ENCODE peak calls at places on chromosomes 11 and 22, in ten cellular contexts. Z is psoas muscle, K is MM.1S, J is cardiac fibroblast, I is fibroblast of the aortic adventitia, M is lower lobe of right lung, G is AG10803, H is mammary epithelial cell, U is spleen, W is bronchial epithelial cell. X is an unnamed sample.

GRCh38 chr11:20157768-20158167 is 2.5 kb downstream of the DBX1 start:
- DNase-seq in Z (no peak), K (no peak), J (no peak), I (no peak), M (no peak), G (no peak), H (no peak), U (no peak), W (no peak), X (no peak)

GRCh38 chr11:99686838-99687237 is 666.1 kb downstream of the CNTN5 start:
- DNase-seq in Z (no peak), K (peak), J (no peak), I (no peak), M (no peak), G (no peak), H (no peak), U (no peak), W (no peak), X (no peak)

GRCh38 chr22:40342521-40342920 is 3.8 kb upstream of the ADSL start:
- DNase-seq in Z (no peak), K (no peak), J (no peak), I (no peak), M (no peak), G (no peak), H (no peak), U (no peak), W (peak), X (no peak)

GRCh38 chr11:115301029-115301428 is 203.2 kb downstream of the CADM1 start:
- DNase-seq in Z (no peak), K (no peak), J (no peak), I (no peak), M (no peak), G (no peak), H (peak), U (no peak), W (peak), X (no peak)

GRCh38 chr11:8063319-8063718 is 17.7 kb upstream of the TUB start:
- DNase-seq in Z (peak), K (no peak), J (peak), I (peak), M (no peak), G (peak), H (no peak), U (no peak), W (no peak), X (no peak)

GRCh38 chr11:69253028-69253427 is 40.9 kb upstream of the MYEOV start:
- DNase-seq in Z (no peak), K (no peak), J (peak), I (peak), M (no peak), G (peak), H (peak), U (no peak), W (peak), X (peak)

GRCh38 chr11:1197886-1198765 is 24.7 kb upstream of the MUC5B start:
- DNase-seq in Z (peak), K (no peak), J (no peak), I (no peak), M (peak), G (no peak), H (no peak), U (peak), W (no peak), X (no peak)

GRCh38 chr11:287821-288327 is 1.1 kb upstream of the PGGHG start:
- DNase-seq in Z (peak), K (no peak), J (no peak), I (no peak), M (peak), G (no peak), H (no peak), U (peak), W (no peak), X (no peak)

GRCh38 chr11:118241191-118242098 is 10.7 kb downstream of the MPZL3 start:
- DNase-seq in Z (no peak), K (no peak), J (peak), I (peak), M (peak), G (no peak), H (peak), U (peak), W (peak), X (no peak)

GRCh38 chr11:117180661-117181585 is 2.4 kb downstream of the SIDT2 start:
- DNase-seq in Z (peak), K (peak), J (peak), I (peak), M (peak), G (peak), H (peak), U (peak), W (peak), X (no peak)

GRCh38 chr11:1291295-1292017 is 18.0 kb downstream of the TOLLIP start:
- DNase-seq in Z (no peak), K (no peak), J (no peak), I (no peak), M (peak), G (no peak), H (no peak), U (peak), W (no peak), X (no peak)

GRCh38 chr11:93903989-93904388 is 53.6 kb upstream of the VSTM5 start:
- DNase-seq in Z (no peak), K (no peak), J (no peak), I (no peak), M (no peak), G (no peak), H (peak), U (no peak), W (no peak), X (no peak)

GRCh38 chr11:43738600-43739409 is 58.3 kb downstream of the HSD17B12 start:
- DNase-seq in Z (no peak), K (peak), J (peak), I (peak), M (no peak), G (peak), H (peak), U (no peak), W (peak), X (peak)

GRCh38 chr11:58000699-58001098 is 23.0 kb upstream of the OR9Q1 start:
- DNase-seq in Z (no peak), K (no peak), J (no peak), I (no peak), M (no peak), G (no peak), H (no peak), U (no peak), W (no peak), X (no peak)

GRCh38 chr11:44658451-44658850 is 68.3 kb upstream of the TSPAN18 start:
- DNase-seq in Z (no peak), K (peak), J (peak), I (no peak), M (no peak), G (peak), H (no peak), U (no peak), W (peak), X (no peak)

GRCh38 chr11:39664023-39664422 is 1795.4 kb downstream of the LRRC4C start:
- DNase-seq in Z (no peak), K (no peak), J (no peak), I (no peak), M (no peak), G (no peak), H (no peak), U (no peak), W (no peak), X (no peak)

GRCh38 chr11:105719073-105719846 is 109.4 kb downstream of the GRIA4 start:
- DNase-seq in Z (no peak), K (no peak), J (no peak), I (peak), M (no peak), G (no peak), H (peak), U (no peak), W (peak), X (no peak)

GRCh38 chr11:26841818-26842457 is 120.1 kb upstream of the SLC5A12 start:
- DNase-seq in Z (no peak), K (no peak), J (peak), I (peak), M (no peak), G (peak), H (peak), U (no peak), W (peak), X (peak)

GRCh38 chr11:23897453-23898289 is 599.2 kb upstream of the LUZP2 start:
- DNase-seq in Z (no peak), K (no peak), J (peak), I (peak), M (no peak), G (peak), H (peak), U (no peak), W (peak), X (peak)

GRCh38 chr11:48075637-48076036 is 95.3 kb downstream of the PTPRJ start:
- DNase-seq in Z (no peak), K (no peak), J (no peak), I (no peak), M (no peak), G (no peak), H (no peak), U (no peak), W (no peak), X (no peak)

GRCh38 chr11:77109236-77110019 is 6.8 kb downstream of the OMP start:
- DNase-seq in Z (no peak), K (no peak), J (peak), I (peak), M (no peak), G (peak), H (no peak), U (no peak), W (no peak), X (no peak)

GRCh38 chr11:27013741-27014415 is 20.0 kb downstream of the FIBIN start:
- DNase-seq in Z (no peak), K (no peak), J (peak), I (peak), M (no peak), G (peak), H (peak), U (no peak), W (peak), X (no peak)

GRCh38 chr11:86571273-86571948 is 101.0 kb downstream of the ME3 start:
- DNase-seq in Z (no peak), K (no peak), J (no peak), I (no peak), M (no peak), G (no peak), H (no peak), U (no peak), W (no peak), X (no peak)

GRCh38 chr11:65473275-65473860 is 25.5 kb upstream of the MALAT1 start:
- DNase-seq in Z (no peak), K (no peak), J (no peak), I (no peak), M (no peak), G (no peak), H (no peak), U (no peak), W (no peak), X (no peak)

GRCh38 chr11:8258771-8259170 is 4.9 kb downstream of the LMO1 start:
- DNase-seq in Z (no peak), K (no peak), J (peak), I (peak), M (peak), G (peak), H (peak), U (peak), W (peak), X (no peak)

GRCh38 chr11:39777035-39777434 is 1682.4 kb downstream of the LRRC4C start:
- DNase-seq in Z (no peak), K (no peak), J (no peak), I (no peak), M (no peak), G (no peak), H (no peak), U (no peak), W (no peak), X (no peak)

GRCh38 chr22:37181681-37182080 is 6.4 kb downstream of the C1QTNF6 start:
- DNase-seq in Z (no peak), K (no peak), J (no peak), I (no peak), M (no peak), G (no peak), H (no peak), U (no peak), W (no peak), X (no peak)

GRCh38 chr11:68212421-68213134 is 518 bp downstream of the KMT5B start:
- DNase-seq in Z (peak), K (peak), J (peak), I (peak), M (peak), G (peak), H (peak), U (peak), W (peak), X (no peak)

GRCh38 chr22:24303007-24303406 is 32.4 kb downstream of the SPECC1L start:
- DNase-seq in Z (no peak), K (no peak), J (no peak), I (no peak), M (no peak), G (no peak), H (no peak), U (no peak), W (peak), X (no peak)

GRCh38 chr11:83472328-83472727 is 186.2 kb upstream of the CCDC90B start:
- DNase-seq in Z (no peak), K (no peak), J (no peak), I (no peak), M (no peak), G (no peak), H (no peak), U (no peak), W (no peak), X (no peak)

GRCh38 chr22:30717331-30717921 is 22.8 kb downstream of the OSBP2 start:
- DNase-seq in Z (no peak), K (no peak), J (peak), I (peak), M (no peak), G (peak), H (peak), U (no peak), W (peak), X (peak)

GRCh38 chr11:10072142-10072541 is 221.9 kb downstream of the SBF2 start:
- DNase-seq in Z (no peak), K (no peak), J (peak), I (peak), M (no peak), G (no peak), H (no peak), U (no peak), W (no peak), X (no peak)

GRCh38 chr11:64298966-64299846 is 952 bp upstream of the CATSPERZ start:
- DNase-seq in Z (peak), K (peak), J (peak), I (no peak), M (peak), G (peak), H (no peak), U (peak), W (no peak), X (no peak)

GRCh38 chr22:49328630-49329405 is 498.9 kb downstream of the BRD1 start:
- DNase-seq in Z (no peak), K (no peak), J (no peak), I (no peak), M (no peak), G (no peak), H (no peak), U (peak), W (no peak), X (no peak)

GRCh38 chr22:26259510-26259909 is 90.2 kb downstream of the SEZ6L start:
- DNase-seq in Z (no peak), K (peak), J (peak), I (no peak), M (no peak), G (peak), H (peak), U (no peak), W (peak), X (no peak)

GRCh38 chr11:47672283-47672730 is 29.9 kb upstream of the MTCH2 start:
- DNase-seq in Z (no peak), K (no peak), J (no peak), I (peak), M (no peak), G (no peak), H (peak), U (no peak), W (peak), X (no peak)

GRCh38 chr11:804599-804964 is 449 bp downstream of the PIDD1 start:
- DNase-seq in Z (no peak), K (no peak), J (no peak), I (no peak), M (no peak), G (no peak), H (no peak), U (no peak), W (no peak), X (no peak)

DNA sequence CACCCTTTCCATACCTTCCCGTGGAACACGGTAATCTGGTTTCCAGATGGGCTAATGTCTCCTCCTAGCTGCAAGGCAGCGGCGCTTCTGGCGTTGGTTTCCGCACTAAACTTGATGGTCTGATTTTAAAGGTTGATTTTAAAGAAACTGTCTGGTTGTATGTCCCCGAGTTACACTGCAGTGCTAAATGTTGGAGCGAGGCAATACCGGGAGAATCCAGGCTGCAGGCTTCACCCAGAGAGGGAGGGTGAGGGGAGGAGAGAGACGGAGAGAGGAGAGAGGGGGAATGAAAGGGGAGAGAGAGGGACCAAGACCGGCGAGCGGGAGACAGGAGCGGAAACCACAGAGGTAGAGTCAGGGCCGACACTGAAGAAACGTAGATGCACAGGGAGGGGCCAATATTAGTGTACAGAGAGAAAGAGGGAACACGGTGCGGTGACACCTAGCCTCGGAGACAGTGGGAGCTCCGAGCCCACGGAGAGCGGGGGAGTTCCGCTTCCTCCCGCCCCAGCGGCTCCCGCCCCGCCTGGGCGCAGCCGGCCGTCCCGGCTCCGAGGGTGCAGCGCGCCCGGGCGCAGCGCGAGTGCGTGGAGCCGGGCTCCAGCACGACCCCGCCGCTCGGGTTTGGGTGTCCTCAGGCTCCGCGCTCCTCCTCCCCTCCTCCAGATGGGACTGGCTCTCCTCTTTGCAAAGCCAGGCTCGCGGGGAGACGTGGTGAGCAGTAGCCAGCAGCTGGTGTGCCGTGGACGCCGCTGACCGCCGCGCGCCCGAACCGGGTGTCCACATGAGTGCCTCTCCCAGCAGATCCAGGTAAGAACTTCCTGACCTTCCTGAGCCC is 71.9 kb upstream of the GRAMD1B start:
- DNase-seq in Z (no peak), K (peak), J (peak), I (peak), M (no peak), G (peak), H (peak), U (peak), W (peak), X (no peak)
- TF ChIP-seq CTCF in Z (peak), K (no peak), J (no peak), I (peak), M (no peak), G (peak), H (no peak), U (no peak), W (no peak), X (peak)

DNA sequence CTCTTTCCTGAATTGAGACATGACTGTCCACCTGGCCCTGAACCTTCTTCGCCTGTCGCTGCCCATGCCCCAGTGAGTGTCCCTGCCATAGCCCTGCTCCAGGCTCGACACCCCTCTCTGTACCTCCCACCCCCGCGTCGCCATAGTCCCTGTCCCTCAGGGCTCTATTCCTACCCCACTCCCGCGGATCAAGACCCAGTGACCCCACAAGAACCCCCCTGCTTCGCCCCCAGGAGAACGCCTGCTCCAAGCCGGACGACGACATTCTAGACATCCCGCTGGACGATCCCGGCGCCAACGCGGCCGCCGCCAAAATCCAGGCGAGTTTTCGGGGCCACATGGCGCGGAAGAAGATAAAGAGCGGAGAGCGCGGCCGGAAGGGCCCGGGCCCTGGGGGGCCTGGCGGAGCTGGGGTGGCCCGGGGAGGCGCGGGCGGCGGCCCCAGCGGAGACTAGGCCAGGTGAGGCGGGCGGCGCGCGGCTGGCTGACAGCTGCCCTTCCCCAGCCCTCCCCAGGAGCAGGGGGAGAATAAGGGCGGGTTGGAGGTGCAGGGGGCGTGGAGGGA is 5.6 kb downstream of the NRGN start:
- DNase-seq in Z (no peak), K (no peak), J (no peak), I (no peak), M (no peak), G (no peak), H (no peak), U (peak), W (no peak), X (no peak)
- H3K4me3 ChIP-seq in Z (no peak), K (peak), J (no peak), I (peak), M (peak), G (no peak), H (no peak), U (peak), W (no peak), X (no peak)

GRCh38 chr22:22576244-22576988 is 17.4 kb upstream of the PRAME start:
- DNase-seq in Z (peak), K (peak), J (peak), I (peak), M (no peak), G (peak), H (peak), U (no peak), W (peak), X (no peak)
- TF ChIP-seq CTCF in Z (peak), K (peak), J (peak), I (peak), M (peak), G (peak), H (peak), U (no peak), W (peak), X (peak)

GRCh38 chr11:132744771-132745170 is 787.5 kb downstream of the OPCML start:
- DNase-seq in Z (no peak), K (no peak), J (peak), I (no peak), M (no peak), G (peak), H (no peak), U (no peak), W (no peak), X (peak)
- H3K4me3 ChIP-seq in Z (no peak), K (no peak), J (no peak), I (no peak), M (no peak), G (no peak), H (no peak), U (no peak), W (no peak), X (no peak)

GRCh38 chr11:73958521-73959141 is 7.8 kb downstream of the DNAJB13 start:
- DNase-seq in Z (no peak), K (no peak), J (no peak), I (no peak), M (no peak), G (no peak), H (no peak), U (no peak), W (no peak), X (no peak)

GRCh38 chr11:73962097-73962705 is 11.4 kb downstream of the DNAJB13 start:
- DNase-seq in Z (no peak), K (no peak), J (no peak), I (no peak), M (no peak), G (no peak), H (no peak), U (no peak), W (no peak), X (no peak)

GRCh38 chr11:73956876-73957653 is 6.2 kb downstream of the DNAJB13 start:
- DNase-seq in Z (no peak), K (no peak), J (no peak), I (no peak), M (no peak), G (no peak), H (no peak), U (no peak), W (no peak), X (no peak)

GRCh38 chr11:73961321-73961720 is 10.5 kb downstream of the DNAJB13 start:
- DNase-seq in Z (no peak), K (no peak), J (no peak), I (peak), M (no peak), G (peak), H (no peak), U (no peak), W (peak), X (no peak)

GRCh38 chr11:73957654-73958361 is 7.0 kb downstream of the DNAJB13 start:
- DNase-seq in Z (no peak), K (no peak), J (no peak), I (no peak), M (no peak), G (no peak), H (no peak), U (no peak), W (no peak), X (no peak)
- TF ChIP-seq CTCF in Z (no peak), K (no peak), J (no peak), I (no peak), M (no peak), G (no peak), H (no peak), U (no peak), W (no peak), X (no peak)